ENCODE peak calls at places on chromosomes 12 and 14, in six cellular contexts. Y is NAMALWA, O is WTC11, B is NCI-H1092, C is M059J, W is dermis blood vessel endothelial cell. V is an unnamed sample.
A peak's percentile ranks its signal among the peaks of the same experiment; 100 is the strongest.

GRCh38 chr12:77053259-77053658 is 12.1 kb downstream of the E2F7 start:
- DNase-seq in Y (no peak), O (no peak), B (no peak), C (no peak), W (no peak), V (no peak)

GRCh38 chr12:130196827-130197226 is 34.6 kb downstream of the FZD10 start:
- DNase-seq in Y (no peak), O (no peak), B (no peak), C (no peak), W (no peak), V (no peak)

GRCh38 chr12:118649765-118650585 is 273.6 kb downstream of the SUDS3 start:
- DNase-seq in Y (no peak), O (no peak), B (no peak), C (no peak), W (no peak), V (no peak)

GRCh38 chr14:76772300-76773187 is 11.3 kb downstream of the VASH1 start:
- DNase-seq in Y (no peak), O (no peak), B (no peak), C (no peak), W (peak; percentile 71), V (no peak)

GRCh38 chr14:40003773-40004172 is 571.5 kb upstream of the FBXO33 start:
- DNase-seq in Y (no peak), O (no peak), B (no peak), C (no peak), W (no peak), V (no peak)

GRCh38 chr12:98903875-98904274 is 258.8 kb downstream of the APAF1 start:
- DNase-seq in Y (no peak), O (no peak), B (no peak), C (no peak), W (no peak), V (no peak)

GRCh38 chr12:83656004-83656403 is 969.3 kb downstream of the TMTC2 start:
- DNase-seq in Y (no peak), O (no peak), B (no peak), C (no peak), W (no peak), V (no peak)

GRCh38 chr12:105892362-105892910 is 246.3 kb downstream of the NUAK1 start:
- DNase-seq in Y (no peak), O (no peak), B (no peak), C (no peak), W (no peak), V (no peak)

GRCh38 chr12:103917873-103918272 is 12.3 kb upstream of the HSP90B1 start:
- DNase-seq in Y (no peak), O (no peak), B (no peak), C (no peak), W (no peak), V (no peak)

GRCh38 chr12:2274733-2275132 is 221.9 kb downstream of the CACNA1C start:
- DNase-seq in Y (no peak), O (no peak), B (no peak), C (no peak), W (no peak), V (no peak)

GRCh38 chr12:5442251-5443006 is 10.5 kb downstream of the NTF3 start:
- DNase-seq in Y (no peak), O (peak; percentile 31), B (peak; percentile 30), C (peak; percentile 76), W (peak; percentile 70), V (peak; percentile 29)

GRCh38 chr12:25135531-25136154 is 59.3 kb downstream of the DNAI7 start:
- DNase-seq in Y (peak; percentile 32), O (peak; percentile 54), B (no peak), C (peak; percentile 82), W (no peak), V (no peak)

GRCh38 chr12:118840399-118840798 is 140.9 kb upstream of the SRRM4 start:
- DNase-seq in Y (peak; percentile 45), O (peak; percentile 34), B (no peak), C (no peak), W (no peak), V (no peak)

GRCh38 chr14:93090826-93091583 is 24.7 kb downstream of the ITPK1 start:
- DNase-seq in Y (no peak), O (no peak), B (peak; percentile 41), C (no peak), W (peak; percentile 20), V (no peak)

V was measured in neuronal stem cell.